ENCODE peak calls at places on chromosome 14, in eight cellular contexts. One of them, this sample, is unnamed.

GRCh38 chr14:95480109-95480886 is 36.2 kb downstream of the SYNE3 start:
- DNase-seq in mammary epithelial cell: peak; percentile 17
- DNase-seq in Panc1: no peak
- DNase-seq in endodermal cell: no peak
- DNase-seq in sigmoid colon: peak; percentile 90
- DNase-seq in foreskin fibroblast: peak; percentile 92
- DNase-seq in astrocyte of the cerebellum: no peak
- DNase-seq in transverse colon: peak; percentile 38
- DNase-seq in this sample: peak; percentile 79

GRCh38 chr14:57692671-57693070 is 173.2 kb downstream of the SLC35F4 start:
- DNase-seq in mammary epithelial cell: peak; percentile 41
- DNase-seq in Panc1: no peak
- DNase-seq in endodermal cell: no peak
- DNase-seq in sigmoid colon: no peak
- DNase-seq in foreskin fibroblast: peak; percentile 58
- DNase-seq in astrocyte of the cerebellum: peak; percentile 58
- DNase-seq in transverse colon: no peak
- DNase-seq in this sample: peak; percentile 81

GRCh38 chr14:22613091-22613695 is 15.1 kb downstream of the ABHD4 start:
- DNase-seq in mammary epithelial cell: no peak
- DNase-seq in Panc1: no peak
- DNase-seq in endodermal cell: no peak
- DNase-seq in sigmoid colon: no peak
- DNase-seq in foreskin fibroblast: no peak
- DNase-seq in astrocyte of the cerebellum: no peak
- DNase-seq in transverse colon: no peak
- DNase-seq in this sample: no peak

GRCh38 chr14:32696325-32697101 is 242.2 kb upstream of the NPAS3 start:
- DNase-seq in mammary epithelial cell: no peak
- DNase-seq in Panc1: no peak
- DNase-seq in endodermal cell: no peak
- DNase-seq in sigmoid colon: no peak
- DNase-seq in foreskin fibroblast: no peak
- DNase-seq in astrocyte of the cerebellum: no peak
- DNase-seq in transverse colon: no peak
- DNase-seq in this sample: no peak

GRCh38 chr14:52355016-52355430 is 40.9 kb downstream of the PTGER2 start:
- DNase-seq in mammary epithelial cell: peak; percentile 88
- DNase-seq in Panc1: peak; percentile 73
- DNase-seq in endodermal cell: no peak
- DNase-seq in sigmoid colon: no peak
- DNase-seq in foreskin fibroblast: peak; percentile 91
- DNase-seq in astrocyte of the cerebellum: peak; percentile 95
- DNase-seq in transverse colon: no peak
- DNase-seq in this sample: peak; percentile 97

GRCh38 chr14:64775081-64775777 is 71.0 kb downstream of the PLEKHG3 start:
- DNase-seq in mammary epithelial cell: no peak
- DNase-seq in Panc1: no peak
- DNase-seq in endodermal cell: no peak
- DNase-seq in sigmoid colon: peak; percentile 55
- DNase-seq in foreskin fibroblast: no peak
- DNase-seq in astrocyte of the cerebellum: no peak
- DNase-seq in transverse colon: no peak
- DNase-seq in this sample: no peak

GRCh38 chr14:99838555-99839193 is 45.5 kb downstream of the EML1 start:
- DNase-seq in mammary epithelial cell: no peak
- DNase-seq in Panc1: peak; percentile 2
- DNase-seq in endodermal cell: peak; percentile 89
- DNase-seq in sigmoid colon: no peak
- DNase-seq in foreskin fibroblast: peak; percentile 6
- DNase-seq in astrocyte of the cerebellum: peak; percentile 72
- DNase-seq in transverse colon: no peak
- DNase-seq in this sample: peak; percentile 36

GRCh38 chr14:69398053-69398817 is at the start of the genes ERH and SLC39A9:
- DNase-seq in mammary epithelial cell: peak; percentile 96
- DNase-seq in Panc1: peak; percentile 92
- DNase-seq in endodermal cell: peak; percentile 96
- DNase-seq in sigmoid colon: peak; percentile 98
- DNase-seq in foreskin fibroblast: peak; percentile 98
- DNase-seq in astrocyte of the cerebellum: peak; percentile 94
- DNase-seq in transverse colon: peak; percentile 96
- DNase-seq in this sample: peak; percentile 99

GRCh38 chr14:65461730-65462129 is 49.2 kb downstream of the FUT8 start:
- DNase-seq in mammary epithelial cell: no peak
- DNase-seq in Panc1: no peak
- DNase-seq in endodermal cell: no peak
- DNase-seq in sigmoid colon: no peak
- DNase-seq in foreskin fibroblast: peak; percentile 14
- DNase-seq in astrocyte of the cerebellum: peak; percentile 8
- DNase-seq in transverse colon: no peak
- DNase-seq in this sample: no peak

GRCh38 chr14:28703482-28703881 is 63.1 kb upstream of the FOXG1 start:
- DNase-seq in mammary epithelial cell: no peak
- DNase-seq in Panc1: no peak
- DNase-seq in endodermal cell: no peak
- DNase-seq in sigmoid colon: no peak
- DNase-seq in foreskin fibroblast: no peak
- DNase-seq in astrocyte of the cerebellum: no peak
- DNase-seq in transverse colon: no peak
- DNase-seq in this sample: no peak

GRCh38 chr14:73462815-73463214 is 4.5 kb upstream of the NUMB start:
- DNase-seq in mammary epithelial cell: no peak
- DNase-seq in Panc1: no peak
- DNase-seq in endodermal cell: no peak
- DNase-seq in sigmoid colon: no peak
- DNase-seq in foreskin fibroblast: peak; percentile 48
- DNase-seq in astrocyte of the cerebellum: no peak
- DNase-seq in transverse colon: no peak
- DNase-seq in this sample: peak; percentile 64

GRCh38 chr14:58298477-58298879 is at the start of gene ARID4A:
- DNase-seq in mammary epithelial cell: no peak
- DNase-seq in Panc1: no peak
- DNase-seq in endodermal cell: peak; percentile 96
- DNase-seq in sigmoid colon: peak; percentile 98
- DNase-seq in foreskin fibroblast: no peak
- DNase-seq in astrocyte of the cerebellum: no peak
- DNase-seq in transverse colon: peak; percentile 92
- DNase-seq in this sample: no peak

GRCh38 chr14:56172074-56172473 is 53.9 kb downstream of the PELI2 start:
- DNase-seq in mammary epithelial cell: no peak
- DNase-seq in Panc1: no peak
- DNase-seq in endodermal cell: no peak
- DNase-seq in sigmoid colon: no peak
- DNase-seq in foreskin fibroblast: no peak
- DNase-seq in astrocyte of the cerebellum: no peak
- DNase-seq in transverse colon: no peak
- DNase-seq in this sample: no peak

GRCh38 chr14:38544766-38545165 is 288.9 kb upstream of the CLEC14A start:
- DNase-seq in mammary epithelial cell: no peak
- DNase-seq in Panc1: no peak
- DNase-seq in endodermal cell: peak; percentile 54
- DNase-seq in sigmoid colon: no peak
- DNase-seq in foreskin fibroblast: no peak
- DNase-seq in astrocyte of the cerebellum: no peak
- DNase-seq in transverse colon: no peak
- DNase-seq in this sample: no peak

GRCh38 chr14:68688872-68689371 is 103.9 kb downstream of the ZFP36L1 start:
- DNase-seq in mammary epithelial cell: no peak
- DNase-seq in Panc1: no peak
- DNase-seq in endodermal cell: no peak
- DNase-seq in sigmoid colon: peak; percentile 63
- DNase-seq in foreskin fibroblast: peak; percentile 80
- DNase-seq in astrocyte of the cerebellum: no peak
- DNase-seq in transverse colon: no peak
- DNase-seq in this sample: peak; percentile 52

GRCh38 chr14:29235991-29236390 is 469.4 kb downstream of the FOXG1 start:
- DNase-seq in mammary epithelial cell: no peak
- DNase-seq in Panc1: no peak
- DNase-seq in endodermal cell: no peak
- DNase-seq in sigmoid colon: no peak
- DNase-seq in foreskin fibroblast: peak; percentile 54
- DNase-seq in astrocyte of the cerebellum: no peak
- DNase-seq in transverse colon: no peak
- DNase-seq in this sample: peak; percentile 64

GRCh38 chr14:50545618-50546017 is 13.2 kb upstream of the MAP4K5 start:
- DNase-seq in mammary epithelial cell: peak; percentile 57
- DNase-seq in Panc1: no peak
- DNase-seq in endodermal cell: no peak
- DNase-seq in sigmoid colon: no peak
- DNase-seq in foreskin fibroblast: no peak
- DNase-seq in astrocyte of the cerebellum: no peak
- DNase-seq in transverse colon: no peak
- DNase-seq in this sample: no peak

GRCh38 chr14:93329965-93330608 is 2.7 kb downstream of the BTBD7 start:
- DNase-seq in mammary epithelial cell: no peak
- DNase-seq in Panc1: no peak
- DNase-seq in endodermal cell: no peak
- DNase-seq in sigmoid colon: no peak
- DNase-seq in foreskin fibroblast: no peak
- DNase-seq in astrocyte of the cerebellum: no peak
- DNase-seq in transverse colon: no peak
- DNase-seq in this sample: no peak

GRCh38 chr14:30266290-30266689 is 292.7 kb upstream of the G2E3 start:
- DNase-seq in mammary epithelial cell: no peak
- DNase-seq in Panc1: no peak
- DNase-seq in endodermal cell: no peak
- DNase-seq in sigmoid colon: no peak
- DNase-seq in foreskin fibroblast: no peak
- DNase-seq in astrocyte of the cerebellum: no peak
- DNase-seq in transverse colon: no peak
- DNase-seq in this sample: no peak
- TF ChIP-seq CTCF in mammary epithelial cell: no peak
- TF ChIP-seq CTCF in Panc1: no peak
- TF ChIP-seq CTCF in endodermal cell: peak; percentile 74
- TF ChIP-seq CTCF in sigmoid colon: no peak
- TF ChIP-seq CTCF in foreskin fibroblast: no peak
- TF ChIP-seq CTCF in astrocyte of the cerebellum: no peak
- TF ChIP-seq CTCF in transverse colon: no peak
- TF ChIP-seq CTCF in this sample: no peak

GRCh38 chr14:63547798-63548335 is 4.7 kb upstream of the PPP2R5E start:
- DNase-seq in mammary epithelial cell: no peak
- DNase-seq in Panc1: no peak
- DNase-seq in endodermal cell: no peak
- DNase-seq in sigmoid colon: no peak
- DNase-seq in foreskin fibroblast: peak; percentile 3
- DNase-seq in astrocyte of the cerebellum: no peak
- DNase-seq in transverse colon: no peak
- DNase-seq in this sample: no peak
- H3K4me3 ChIP-seq in mammary epithelial cell: no peak overlapping the region
- H3K4me3 ChIP-seq in Panc1: no peak overlapping the region
- H3K4me3 ChIP-seq in endodermal cell: no peak overlapping the region
- H3K4me3 ChIP-seq in sigmoid colon: no peak overlapping the region
- H3K4me3 ChIP-seq in foreskin fibroblast: no peak overlapping the region
- H3K4me3 ChIP-seq in astrocyte of the cerebellum: no peak overlapping the region
- H3K4me3 ChIP-seq in transverse colon: no peak overlapping the region
- H3K4me3 ChIP-seq in this sample: no peak overlapping the region

GRCh38 chr14:54493293-54493692 is 4.5 kb upstream of the GMFB start:
- DNase-seq in mammary epithelial cell: no peak
- DNase-seq in Panc1: no peak
- DNase-seq in endodermal cell: peak; percentile 82
- DNase-seq in sigmoid colon: no peak
- DNase-seq in foreskin fibroblast: no peak
- DNase-seq in astrocyte of the cerebellum: no peak
- DNase-seq in transverse colon: peak; percentile 22
- DNase-seq in this sample: no peak
- TF ChIP-seq CTCF in mammary epithelial cell: peak; percentile 20
- TF ChIP-seq CTCF in Panc1: peak; percentile 35
- TF ChIP-seq CTCF in endodermal cell: peak; percentile 56
- TF ChIP-seq CTCF in sigmoid colon: no peak
- TF ChIP-seq CTCF in foreskin fibroblast: no peak
- TF ChIP-seq CTCF in astrocyte of the cerebellum: no peak
- TF ChIP-seq CTCF in transverse colon: no peak
- TF ChIP-seq CTCF in this sample: no peak

GRCh38 chr14:89307409-89307808 is 109.6 kb downstream of the FOXN3 start:
- DNase-seq in mammary epithelial cell: no peak
- DNase-seq in Panc1: no peak
- DNase-seq in endodermal cell: no peak
- DNase-seq in sigmoid colon: no peak
- DNase-seq in foreskin fibroblast: no peak
- DNase-seq in astrocyte of the cerebellum: no peak
- DNase-seq in transverse colon: no peak
- DNase-seq in this sample: no peak
- H3K4me3 ChIP-seq in mammary epithelial cell: no peak overlapping the region
- H3K4me3 ChIP-seq in Panc1: no peak overlapping the region
- H3K4me3 ChIP-seq in endodermal cell: no peak overlapping the region
- H3K4me3 ChIP-seq in sigmoid colon: no peak overlapping the region
- H3K4me3 ChIP-seq in foreskin fibroblast: no peak overlapping the region
- H3K4me3 ChIP-seq in astrocyte of the cerebellum: no peak overlapping the region
- H3K4me3 ChIP-seq in transverse colon: no peak overlapping the region
- H3K4me3 ChIP-seq in this sample: no peak overlapping the region

GRCh38 chr14:77027538-77028383 is 747 bp downstream of the IRF2BPL start:
- DNase-seq in mammary epithelial cell: peak; percentile 56
- DNase-seq in Panc1: no peak
- DNase-seq in endodermal cell: peak; percentile 79
- DNase-seq in sigmoid colon: peak; percentile 92
- DNase-seq in foreskin fibroblast: peak; percentile 93
- DNase-seq in astrocyte of the cerebellum: no peak
- DNase-seq in transverse colon: peak; percentile 75
- DNase-seq in this sample: peak; percentile 86
- TF ChIP-seq CTCF in mammary epithelial cell: peak; percentile 35
- TF ChIP-seq CTCF in Panc1: peak; percentile 45
- TF ChIP-seq CTCF in endodermal cell: no peak
- TF ChIP-seq CTCF in sigmoid colon: no peak
- TF ChIP-seq CTCF in foreskin fibroblast: peak; percentile 12
- TF ChIP-seq CTCF in astrocyte of the cerebellum: no peak
- TF ChIP-seq CTCF in transverse colon: no peak
- TF ChIP-seq CTCF in this sample: peak; percentile 6

GRCh38 chr14:103122578-103123127 is 608 bp upstream of the TNFAIP2 start:
- DNase-seq in mammary epithelial cell: no peak
- DNase-seq in Panc1: no peak
- DNase-seq in endodermal cell: peak; percentile 90
- DNase-seq in sigmoid colon: no peak
- DNase-seq in foreskin fibroblast: no peak
- DNase-seq in astrocyte of the cerebellum: no peak
- DNase-seq in transverse colon: no peak
- DNase-seq in this sample: no peak
- H3K4me3 ChIP-seq in mammary epithelial cell: no peak overlapping the region
- H3K4me3 ChIP-seq in Panc1: peak overlapping the region; percentile 43
- H3K4me3 ChIP-seq in endodermal cell: no peak overlapping the region
- H3K4me3 ChIP-seq in sigmoid colon: peak overlapping the region; percentile 61
- H3K4me3 ChIP-seq in foreskin fibroblast: peak overlapping the region; percentile 56
- H3K4me3 ChIP-seq in astrocyte of the cerebellum: no peak overlapping the region
- H3K4me3 ChIP-seq in transverse colon: no peak overlapping the region
- H3K4me3 ChIP-seq in this sample: no peak overlapping the region

DNA sequence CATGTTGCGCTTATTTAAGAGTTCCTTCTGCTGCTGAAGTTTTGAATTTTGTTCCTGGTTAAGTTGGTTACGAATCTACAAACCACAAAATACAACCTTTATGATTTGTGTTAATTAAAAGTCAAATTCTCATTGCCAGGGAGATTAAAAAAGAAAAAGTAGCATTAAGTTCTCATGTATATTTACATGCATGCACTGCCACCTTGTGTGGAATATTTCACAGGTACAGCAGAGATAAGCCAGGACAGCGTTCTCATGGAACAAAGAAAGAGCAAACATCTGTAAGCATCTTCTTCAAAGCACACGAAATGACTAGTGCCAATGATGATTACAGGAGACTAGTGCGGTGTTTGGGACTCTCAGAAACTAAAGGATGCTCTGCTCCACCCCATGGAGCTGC is 34.2 kb downstream of the ZFYVE21 start:
- DNase-seq in mammary epithelial cell: no peak
- DNase-seq in Panc1: no peak
- DNase-seq in endodermal cell: no peak
- DNase-seq in sigmoid colon: no peak
- DNase-seq in foreskin fibroblast: no peak
- DNase-seq in astrocyte of the cerebellum: no peak
- DNase-seq in transverse colon: no peak
- DNase-seq in this sample: no peak
- TF ChIP-seq CTCF in mammary epithelial cell: no peak
- TF ChIP-seq CTCF in Panc1: no peak
- TF ChIP-seq CTCF in endodermal cell: no peak
- TF ChIP-seq CTCF in sigmoid colon: peak; percentile 11
- TF ChIP-seq CTCF in foreskin fibroblast: no peak
- TF ChIP-seq CTCF in astrocyte of the cerebellum: peak; percentile 16
- TF ChIP-seq CTCF in transverse colon: peak; percentile 22
- TF ChIP-seq CTCF in this sample: no peak

GRCh38 chr14:61698216-61698980 is 3.1 kb downstream of the HIF1A start:
- DNase-seq in mammary epithelial cell: no peak
- DNase-seq in Panc1: no peak
- DNase-seq in endodermal cell: no peak
- DNase-seq in sigmoid colon: no peak
- DNase-seq in foreskin fibroblast: no peak
- DNase-seq in astrocyte of the cerebellum: no peak
- DNase-seq in transverse colon: no peak
- DNase-seq in this sample: peak; percentile 73
- H3K4me3 ChIP-seq in mammary epithelial cell: peak overlapping the region; percentile 87
- H3K4me3 ChIP-seq in Panc1: peak overlapping the region; percentile 68
- H3K4me3 ChIP-seq in endodermal cell: peak overlapping the region; percentile 97
- H3K4me3 ChIP-seq in sigmoid colon: no peak overlapping the region
- H3K4me3 ChIP-seq in foreskin fibroblast: peak overlapping the region; percentile 74
- H3K4me3 ChIP-seq in astrocyte of the cerebellum: peak overlapping the region; percentile 82
- H3K4me3 ChIP-seq in transverse colon: no peak overlapping the region
- H3K4me3 ChIP-seq in this sample: peak overlapping the region; percentile 82

This sample was measured in cardiac fibroblast.